ENCODE peak calls at places on chromosome 17, in ten cellular contexts. One of them, this sample, is unnamed.

GRCh38 chr17:33126086-33126485 is 134.4 kb downstream of the SPACA3 start:
- DNase-seq in stomach: no peak
- DNase-seq in HepG2: no peak
- DNase-seq in CD4-positive, alpha-beta memory T cell: no peak
- DNase-seq in tibial nerve: no peak
- DNase-seq in Peyer's patch: no peak
- DNase-seq in left lung: no peak
- DNase-seq in naive thymus-derived CD4-positive, alpha-beta T cell: no peak
- DNase-seq in dorsolateral prefrontal cortex: no peak
- DNase-seq in PC-9: no peak
- DNase-seq in this sample: no peak

GRCh38 chr17:79192503-79193500 is 118.2 kb downstream of the ENGASE start:
- DNase-seq in CD4-positive, alpha-beta memory T cell: no peak
- DNase-seq in naive thymus-derived CD4-positive, alpha-beta T cell: peak; percentile 16
- DNase-seq in HepG2: no peak
- DNase-seq in PC-9: peak; percentile 18
- DNase-seq in dorsolateral prefrontal cortex: no peak
- DNase-seq in tibial nerve: no peak
- DNase-seq in left lung: no peak
- DNase-seq in Peyer's patch: no peak
- DNase-seq in stomach: no peak
- DNase-seq in this sample: no peak

GRCh38 chr17:21280081-21280518 is 4.4 kb upstream of the MAP2K3 start:
- DNase-seq in Peyer's patch: peak; percentile 91
- DNase-seq in left lung: peak; percentile 89
- DNase-seq in tibial nerve: peak; percentile 77
- DNase-seq in PC-9: peak; percentile 89
- DNase-seq in dorsolateral prefrontal cortex: peak; percentile 80
- DNase-seq in stomach: peak; percentile 93
- DNase-seq in naive thymus-derived CD4-positive, alpha-beta T cell: peak; percentile 84
- DNase-seq in CD4-positive, alpha-beta memory T cell: peak; percentile 80
- DNase-seq in HepG2: peak; percentile 73
- DNase-seq in this sample: peak; percentile 71

GRCh38 chr17:48483471-48484131 is 47.2 kb downstream of the HOXB1 start:
- DNase-seq in PC-9: peak; percentile 77
- DNase-seq in left lung: peak; percentile 61
- DNase-seq in tibial nerve: no peak
- DNase-seq in dorsolateral prefrontal cortex: no peak
- DNase-seq in stomach: no peak
- DNase-seq in naive thymus-derived CD4-positive, alpha-beta T cell: peak; percentile 6
- DNase-seq in CD4-positive, alpha-beta memory T cell: no peak
- DNase-seq in HepG2: no peak
- DNase-seq in Peyer's patch: no peak
- DNase-seq in this sample: no peak

GRCh38 chr17:51803161-51803560 is 355.4 kb downstream of the CA10 start:
- DNase-seq in Peyer's patch: no peak
- DNase-seq in CD4-positive, alpha-beta memory T cell: no peak
- DNase-seq in stomach: no peak
- DNase-seq in tibial nerve: no peak
- DNase-seq in left lung: no peak
- DNase-seq in HepG2: no peak
- DNase-seq in dorsolateral prefrontal cortex: no peak
- DNase-seq in PC-9: no peak
- DNase-seq in naive thymus-derived CD4-positive, alpha-beta T cell: no peak
- DNase-seq in this sample: no peak

GRCh38 chr17:57284583-57284982 is 28.3 kb downstream of the MSI2 start:
- DNase-seq in PC-9: no peak
- DNase-seq in HepG2: no peak
- DNase-seq in left lung: no peak
- DNase-seq in naive thymus-derived CD4-positive, alpha-beta T cell: peak; percentile 23
- DNase-seq in tibial nerve: no peak
- DNase-seq in dorsolateral prefrontal cortex: no peak
- DNase-seq in CD4-positive, alpha-beta memory T cell: peak; percentile 13
- DNase-seq in stomach: no peak
- DNase-seq in Peyer's patch: no peak
- DNase-seq in this sample: no peak

GRCh38 chr17:81519284-81520020 is 6.9 kb upstream of the ACTG1 start:
- DNase-seq in dorsolateral prefrontal cortex: no peak
- DNase-seq in tibial nerve: no peak
- DNase-seq in CD4-positive, alpha-beta memory T cell: peak; percentile 72
- DNase-seq in left lung: peak; percentile 72
- DNase-seq in stomach: peak; percentile 81
- DNase-seq in naive thymus-derived CD4-positive, alpha-beta T cell: peak; percentile 72
- DNase-seq in HepG2: no peak
- DNase-seq in PC-9: peak; percentile 96
- DNase-seq in Peyer's patch: peak; percentile 86
- DNase-seq in this sample: no peak

GRCh38 chr17:22507823-22508222 is 815.5 kb downstream of the KCNJ18 start:
- DNase-seq in PC-9: peak; percentile 21
- DNase-seq in naive thymus-derived CD4-positive, alpha-beta T cell: no peak
- DNase-seq in dorsolateral prefrontal cortex: peak; percentile 5
- DNase-seq in Peyer's patch: no peak
- DNase-seq in HepG2: peak; percentile 15
- DNase-seq in CD4-positive, alpha-beta memory T cell: no peak
- DNase-seq in left lung: no peak
- DNase-seq in tibial nerve: no peak
- DNase-seq in stomach: no peak
- DNase-seq in this sample: no peak

GRCh38 chr17:79036609-79037008 is 12.6 kb downstream of the C1QTNF1 start:
- DNase-seq in left lung: no peak
- DNase-seq in stomach: no peak
- DNase-seq in HepG2: no peak
- DNase-seq in Peyer's patch: no peak
- DNase-seq in CD4-positive, alpha-beta memory T cell: no peak
- DNase-seq in PC-9: no peak
- DNase-seq in naive thymus-derived CD4-positive, alpha-beta T cell: no peak
- DNase-seq in tibial nerve: no peak
- DNase-seq in dorsolateral prefrontal cortex: no peak
- DNase-seq in this sample: no peak

GRCh38 chr17:8556074-8556473 is 74.5 kb downstream of the MYH10 start:
- DNase-seq in HepG2: no peak
- DNase-seq in stomach: no peak
- DNase-seq in Peyer's patch: no peak
- DNase-seq in left lung: no peak
- DNase-seq in dorsolateral prefrontal cortex: no peak
- DNase-seq in CD4-positive, alpha-beta memory T cell: no peak
- DNase-seq in naive thymus-derived CD4-positive, alpha-beta T cell: no peak
- DNase-seq in tibial nerve: no peak
- DNase-seq in PC-9: no peak
- DNase-seq in this sample: no peak

GRCh38 chr17:78014651-78015050 is 56.1 kb downstream of the TNRC6C start:
- DNase-seq in CD4-positive, alpha-beta memory T cell: no peak
- DNase-seq in Peyer's patch: no peak
- DNase-seq in HepG2: no peak
- DNase-seq in dorsolateral prefrontal cortex: no peak
- DNase-seq in PC-9: no peak
- DNase-seq in stomach: no peak
- DNase-seq in left lung: no peak
- DNase-seq in tibial nerve: no peak
- DNase-seq in naive thymus-derived CD4-positive, alpha-beta T cell: no peak
- DNase-seq in this sample: no peak

GRCh38 chr17:82492647-82493516 is 26.6 kb upstream of the FOXK2 start:
- DNase-seq in left lung: no peak
- DNase-seq in Peyer's patch: no peak
- DNase-seq in naive thymus-derived CD4-positive, alpha-beta T cell: no peak
- DNase-seq in PC-9: peak; percentile 46
- DNase-seq in dorsolateral prefrontal cortex: no peak
- DNase-seq in stomach: no peak
- DNase-seq in HepG2: no peak
- DNase-seq in CD4-positive, alpha-beta memory T cell: no peak
- DNase-seq in tibial nerve: no peak
- DNase-seq in this sample: no peak

GRCh38 chr17:70767102-70767701 is 597.9 kb downstream of the KCNJ2 start:
- DNase-seq in stomach: no peak
- DNase-seq in tibial nerve: no peak
- DNase-seq in left lung: no peak
- DNase-seq in HepG2: peak; percentile 31
- DNase-seq in CD4-positive, alpha-beta memory T cell: no peak
- DNase-seq in dorsolateral prefrontal cortex: no peak
- DNase-seq in PC-9: peak; percentile 8
- DNase-seq in Peyer's patch: no peak
- DNase-seq in naive thymus-derived CD4-positive, alpha-beta T cell: no peak
- DNase-seq in this sample: no peak

GRCh38 chr17:36592711-36593321 is 1.1 kb downstream of the DHRS11 start:
- DNase-seq in naive thymus-derived CD4-positive, alpha-beta T cell: no peak
- DNase-seq in tibial nerve: no peak
- DNase-seq in Peyer's patch: peak; percentile 74
- DNase-seq in PC-9: no peak
- DNase-seq in stomach: no peak
- DNase-seq in dorsolateral prefrontal cortex: no peak
- DNase-seq in CD4-positive, alpha-beta memory T cell: no peak
- DNase-seq in HepG2: peak; percentile 41
- DNase-seq in left lung: no peak
- DNase-seq in this sample: no peak

GRCh38 chr17:83193336-83194188 is 114.2 kb downstream of the METRNL start:
- DNase-seq in left lung: peak; percentile 50
- DNase-seq in naive thymus-derived CD4-positive, alpha-beta T cell: no peak
- DNase-seq in stomach: peak; percentile 23
- DNase-seq in PC-9: peak; percentile 87
- DNase-seq in Peyer's patch: peak; percentile 44
- DNase-seq in dorsolateral prefrontal cortex: no peak
- DNase-seq in CD4-positive, alpha-beta memory T cell: no peak
- DNase-seq in tibial nerve: peak; percentile 17
- DNase-seq in HepG2: no peak
- DNase-seq in this sample: no peak

GRCh38 chr17:2656293-2656692 is 55.3 kb downstream of the CLUH start:
- DNase-seq in left lung: no peak
- DNase-seq in dorsolateral prefrontal cortex: no peak
- DNase-seq in PC-9: no peak
- DNase-seq in HepG2: no peak
- DNase-seq in naive thymus-derived CD4-positive, alpha-beta T cell: no peak
- DNase-seq in tibial nerve: no peak
- DNase-seq in stomach: no peak
- DNase-seq in Peyer's patch: no peak
- DNase-seq in CD4-positive, alpha-beta memory T cell: no peak
- DNase-seq in this sample: no peak

DNA sequence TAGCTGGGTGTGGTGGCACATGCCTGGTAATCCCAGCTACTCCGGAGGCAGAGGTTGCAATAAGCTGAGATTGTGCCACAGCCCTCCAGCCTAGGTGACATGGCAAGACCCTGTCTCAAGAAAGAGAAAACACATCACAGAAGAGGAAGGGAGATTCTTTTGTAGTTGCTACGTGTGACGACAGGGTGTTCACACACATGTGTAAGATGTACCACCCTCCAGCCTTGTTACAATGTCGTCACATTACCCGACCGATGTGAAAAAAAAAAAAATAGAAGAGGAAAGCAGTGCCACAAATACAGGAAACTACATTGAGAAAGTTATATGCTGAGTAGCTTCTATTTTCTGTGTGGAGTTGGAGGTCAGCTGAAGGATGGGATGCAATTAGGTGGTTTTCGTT is 56.0 kb downstream of the CLUH start:
- DNase-seq in Peyer's patch: no peak
- DNase-seq in PC-9: no peak
- DNase-seq in CD4-positive, alpha-beta memory T cell: no peak
- DNase-seq in left lung: no peak
- DNase-seq in dorsolateral prefrontal cortex: no peak
- DNase-seq in tibial nerve: no peak
- DNase-seq in naive thymus-derived CD4-positive, alpha-beta T cell: no peak
- DNase-seq in stomach: no peak
- DNase-seq in HepG2: no peak
- DNase-seq in this sample: no peak
- H3K27ac ChIP-seq in Peyer's patch: no peak overlapping the region
- H3K27ac ChIP-seq in PC-9: no peak overlapping the region
- H3K27ac ChIP-seq in CD4-positive, alpha-beta memory T cell: no peak overlapping the region
- H3K27ac ChIP-seq in left lung: peak overlapping the region; percentile 20
- H3K27ac ChIP-seq in dorsolateral prefrontal cortex: no peak overlapping the region
- H3K27ac ChIP-seq in tibial nerve: no peak overlapping the region
- H3K27ac ChIP-seq in naive thymus-derived CD4-positive, alpha-beta T cell: no peak overlapping the region
- H3K27ac ChIP-seq in stomach: no peak overlapping the region
- H3K27ac ChIP-seq in HepG2: no peak overlapping the region
- H3K27ac ChIP-seq in this sample: no peak overlapping the region

DNA sequence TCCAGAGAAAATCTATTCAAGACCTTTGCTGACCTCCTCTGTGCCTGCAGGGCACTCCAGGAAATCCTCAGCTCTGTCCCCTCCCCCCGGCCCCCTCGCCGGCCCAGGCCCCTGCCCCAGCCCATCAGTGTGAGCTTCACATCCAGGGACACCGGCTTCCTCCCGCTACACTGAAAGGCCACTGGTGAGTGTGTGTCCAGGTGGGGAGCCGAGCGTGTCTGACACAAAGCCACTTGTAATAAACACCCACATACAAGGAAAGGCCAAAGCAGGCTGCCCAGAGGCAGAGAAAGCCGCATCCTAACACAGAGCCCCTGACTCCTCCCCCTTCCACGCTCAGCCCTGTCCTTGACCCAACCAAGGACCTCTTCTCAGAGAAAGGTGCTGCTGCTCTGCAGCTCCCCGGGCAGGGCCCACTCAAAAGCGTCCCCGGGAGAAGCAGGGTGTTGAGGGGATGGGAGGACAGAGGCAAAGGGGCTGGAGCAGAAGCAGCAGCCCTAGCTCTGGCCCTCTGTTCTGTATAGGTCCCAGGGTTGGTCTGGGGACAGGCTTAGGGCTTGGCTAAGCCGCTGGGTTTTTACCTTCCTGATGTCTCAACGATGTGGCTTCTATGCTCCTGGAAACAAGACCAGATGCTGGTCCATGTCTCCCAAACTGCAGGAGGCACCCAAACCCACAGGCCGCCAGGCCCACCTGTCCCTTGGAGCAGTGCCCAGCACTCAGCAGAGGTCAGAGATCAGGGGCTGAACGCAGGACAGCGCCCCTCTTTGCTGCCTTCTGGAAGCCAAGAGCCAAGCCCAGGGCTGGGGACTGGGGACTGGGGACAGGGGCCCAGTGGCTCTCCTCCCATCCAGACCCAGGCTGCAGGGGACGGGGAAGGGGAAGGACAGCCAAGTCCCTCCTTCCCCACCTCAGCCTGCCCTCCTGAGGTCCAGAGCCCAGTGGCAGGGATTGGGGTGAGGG is 15.3 kb downstream of the MNT start:
- DNase-seq in HepG2: no peak
- DNase-seq in left lung: no peak
- DNase-seq in naive thymus-derived CD4-positive, alpha-beta T cell: no peak
- DNase-seq in tibial nerve: no peak
- DNase-seq in stomach: no peak
- DNase-seq in CD4-positive, alpha-beta memory T cell: no peak
- DNase-seq in Peyer's patch: no peak
- DNase-seq in PC-9: no peak
- DNase-seq in dorsolateral prefrontal cortex: no peak
- DNase-seq in this sample: no peak
- H3K27ac ChIP-seq in HepG2: no peak overlapping the region
- H3K27ac ChIP-seq in left lung: no peak overlapping the region
- H3K27ac ChIP-seq in naive thymus-derived CD4-positive, alpha-beta T cell: no peak overlapping the region
- H3K27ac ChIP-seq in tibial nerve: peak overlapping the region; percentile 30
- H3K27ac ChIP-seq in stomach: peak overlapping the region; percentile 37
- H3K27ac ChIP-seq in CD4-positive, alpha-beta memory T cell: no peak overlapping the region
- H3K27ac ChIP-seq in Peyer's patch: no peak overlapping the region
- H3K27ac ChIP-seq in PC-9: no peak overlapping the region
- H3K27ac ChIP-seq in dorsolateral prefrontal cortex: no peak overlapping the region
- H3K27ac ChIP-seq in this sample: no peak overlapping the region

GRCh38 chr17:3911271-3912053 is 4.8 kb downstream of the P2RX1 start:
- DNase-seq in stomach: no peak
- DNase-seq in HepG2: no peak
- DNase-seq in naive thymus-derived CD4-positive, alpha-beta T cell: peak; percentile 87
- DNase-seq in dorsolateral prefrontal cortex: no peak
- DNase-seq in left lung: peak; percentile 61
- DNase-seq in tibial nerve: no peak
- DNase-seq in CD4-positive, alpha-beta memory T cell: peak; percentile 68
- DNase-seq in PC-9: no peak
- DNase-seq in Peyer's patch: no peak
- DNase-seq in this sample: peak; percentile 14
- H3K27ac ChIP-seq in stomach: no peak overlapping the region
- H3K27ac ChIP-seq in HepG2: no peak overlapping the region
- H3K27ac ChIP-seq in naive thymus-derived CD4-positive, alpha-beta T cell: peak overlapping the region; percentile 82
- H3K27ac ChIP-seq in dorsolateral prefrontal cortex: no peak overlapping the region
- H3K27ac ChIP-seq in left lung: peak overlapping the region; percentile 55
- H3K27ac ChIP-seq in tibial nerve: peak overlapping the region; percentile 36
- H3K27ac ChIP-seq in CD4-positive, alpha-beta memory T cell: peak overlapping the region; percentile 48
- H3K27ac ChIP-seq in PC-9: no peak overlapping the region
- H3K27ac ChIP-seq in Peyer's patch: peak overlapping the region; percentile 40
- H3K27ac ChIP-seq in this sample: no peak overlapping the region

GRCh38 chr17:73274490-73274889 is 12.8 kb upstream of the CPSF4L start:
- DNase-seq in HepG2: no peak
- DNase-seq in naive thymus-derived CD4-positive, alpha-beta T cell: no peak
- DNase-seq in tibial nerve: no peak
- DNase-seq in left lung: no peak
- DNase-seq in dorsolateral prefrontal cortex: no peak
- DNase-seq in Peyer's patch: no peak
- DNase-seq in PC-9: no peak
- DNase-seq in CD4-positive, alpha-beta memory T cell: no peak
- DNase-seq in stomach: no peak
- DNase-seq in this sample: no peak
- H3K27ac ChIP-seq in HepG2: peak overlapping the region; percentile 2
- H3K27ac ChIP-seq in naive thymus-derived CD4-positive, alpha-beta T cell: no peak overlapping the region
- H3K27ac ChIP-seq in tibial nerve: no peak overlapping the region
- H3K27ac ChIP-seq in left lung: no peak overlapping the region
- H3K27ac ChIP-seq in dorsolateral prefrontal cortex: no peak overlapping the region
- H3K27ac ChIP-seq in Peyer's patch: no peak overlapping the region
- H3K27ac ChIP-seq in PC-9: no peak overlapping the region
- H3K27ac ChIP-seq in CD4-positive, alpha-beta memory T cell: no peak overlapping the region
- H3K27ac ChIP-seq in stomach: no peak overlapping the region
- H3K27ac ChIP-seq in this sample: no peak overlapping the region

This sample was measured in substantia nigra.